ENCODE peak calls at places on chromosomes 12 and 14, in four cellular contexts. Y, N, J and R are unnamed samples.

GRCh38 chr12:93836616-93837260 is 159.6 kb downstream of the CRADD start:
- DNase-seq in Y (no peak), N (no peak), J (no peak), R (no peak)

GRCh38 chr12:89950421-89950820 is 241.8 kb upstream of the ATP2B1 start:
- DNase-seq in Y (no peak), N (no peak), J (no peak), R (no peak)

GRCh38 chr14:52694761-52695480 is 437 bp downstream of the ERO1A start:
- DNase-seq in Y (peak), N (peak), J (no peak), R (peak)

GRCh38 chr12:24649209-24649608 is 299.7 kb downstream of the BCAT1 start:
- DNase-seq in Y (no peak), N (no peak), J (no peak), R (no peak)

GRCh38 chr12:5505116-5505515 is 73.2 kb downstream of the NTF3 start:
- DNase-seq in Y (no peak), N (no peak), J (no peak), R (no peak)

GRCh38 chr14:87901196-87901595 is 91.8 kb downstream of the GALC start:
- DNase-seq in Y (peak), N (no peak), J (no peak), R (no peak)

GRCh38 chr14:69464829-69465228 is 19.7 kb upstream of the PLEKHD1 start:
- DNase-seq in Y (peak), N (no peak), J (no peak), R (peak)

GRCh38 chr12:121520119-121520518 is 60.7 kb downstream of the KDM2B start:
- DNase-seq in Y (no peak), N (no peak), J (no peak), R (no peak)

GRCh38 chr12:62006076-62006732 is 254.0 kb upstream of the USP15 start:
- DNase-seq in Y (peak), N (no peak), J (no peak), R (peak)

GRCh38 chr12:110403975-110404675 is 617 bp upstream of the ANAPC7 start:
- DNase-seq in Y (peak), N (peak), J (peak), R (peak)

GRCh38 chr12:7502612-7503011 is 965 bp downstream of the CD163 start:
- DNase-seq in Y (no peak), N (no peak), J (no peak), R (no peak)

GRCh38 chr12:111715242-111715641 is 29.4 kb downstream of the ACAD10 start:
- DNase-seq in Y (no peak), N (no peak), J (peak), R (no peak)

GRCh38 chr12:116294464-116295002 is 17.0 kb upstream of the MED13L start:
- DNase-seq in Y (no peak), N (no peak), J (no peak), R (no peak)

GRCh38 chr14:67609642-67610310 is 9.7 kb upstream of the PIGH start:
- DNase-seq in Y (no peak), N (no peak), J (no peak), R (no peak)

GRCh38 chr14:92903359-92903758 is 19.6 kb upstream of the CHGA start:
- DNase-seq in Y (no peak), N (no peak), J (no peak), R (no peak)

GRCh38 chr14:101501858-101502615 is 59.3 kb upstream of the DIO3 start:
- DNase-seq in Y (no peak), N (no peak), J (peak), R (no peak)

GRCh38 chr14:65637780-65638179 is 225.2 kb downstream of the FUT8 start:
- DNase-seq in Y (no peak), N (no peak), J (no peak), R (peak)

GRCh38 chr14:77962731-77963520 is 163.0 kb downstream of the ADCK1 start:
- DNase-seq in Y (no peak), N (no peak), J (no peak), R (no peak)

GRCh38 chr12:6549379-6550151 is 6.3 kb downstream of the IFFO1 start:
- DNase-seq in Y (no peak), N (no peak), J (no peak), R (no peak)

GRCh38 chr14:46137786-46138185 is 513.8 kb downstream of the RPL10L start:
- DNase-seq in Y (no peak), N (no peak), J (no peak), R (no peak)

GRCh38 chr12:130796985-130797686 is 41.9 kb downstream of the STX2 start:
- DNase-seq in Y (no peak), N (no peak), J (no peak), R (no peak)

GRCh38 chr12:113762155-113762848 is 203.8 kb downstream of the RBM19 start:
- DNase-seq in Y (no peak), N (no peak), J (no peak), R (no peak)

GRCh38 chr14:53915364-53916014 is 41.1 kb downstream of the BMP4 start:
- DNase-seq in Y (no peak), N (no peak), J (no peak), R (no peak)

GRCh38 chr14:75645051-75645450 is 15.6 kb downstream of the ERG28 start:
- DNase-seq in Y (no peak), N (no peak), J (no peak), R (no peak)

GRCh38 chr14:93525691-93526451 is 95.1 kb downstream of the UNC79 start:
- DNase-seq in Y (no peak), N (no peak), J (no peak), R (no peak)

GRCh38 chr14:32303865-32304264 is 25.2 kb upstream of the AKAP6 start:
- DNase-seq in Y (no peak), N (no peak), J (no peak), R (no peak)

GRCh38 chr14:61478971-61479473 is 157.6 kb downstream of the PRKCH start:
- DNase-seq in Y (no peak), N (no peak), J (no peak), R (no peak)

GRCh38 chr14:31927348-31927826 is 149.7 kb upstream of the ARHGAP5 start:
- DNase-seq in Y (peak), N (no peak), J (no peak), R (peak)

GRCh38 chr12:127296591-127296990 is 970.4 kb upstream of the TMEM132C start:
- DNase-seq in Y (no peak), N (no peak), J (no peak), R (no peak)

GRCh38 chr12:127294651-127295205 is 972.2 kb upstream of the TMEM132C start:
- DNase-seq in Y (no peak), N (no peak), J (peak), R (no peak)

GRCh38 chr12:127295630-127296029 is 971.3 kb upstream of the TMEM132C start:
- DNase-seq in Y (no peak), N (no peak), J (no peak), R (no peak)

GRCh38 chr12:127292736-127293135 is 974.2 kb upstream of the TMEM132C start:
- DNase-seq in Y (no peak), N (no peak), J (no peak), R (no peak)

DNA sequence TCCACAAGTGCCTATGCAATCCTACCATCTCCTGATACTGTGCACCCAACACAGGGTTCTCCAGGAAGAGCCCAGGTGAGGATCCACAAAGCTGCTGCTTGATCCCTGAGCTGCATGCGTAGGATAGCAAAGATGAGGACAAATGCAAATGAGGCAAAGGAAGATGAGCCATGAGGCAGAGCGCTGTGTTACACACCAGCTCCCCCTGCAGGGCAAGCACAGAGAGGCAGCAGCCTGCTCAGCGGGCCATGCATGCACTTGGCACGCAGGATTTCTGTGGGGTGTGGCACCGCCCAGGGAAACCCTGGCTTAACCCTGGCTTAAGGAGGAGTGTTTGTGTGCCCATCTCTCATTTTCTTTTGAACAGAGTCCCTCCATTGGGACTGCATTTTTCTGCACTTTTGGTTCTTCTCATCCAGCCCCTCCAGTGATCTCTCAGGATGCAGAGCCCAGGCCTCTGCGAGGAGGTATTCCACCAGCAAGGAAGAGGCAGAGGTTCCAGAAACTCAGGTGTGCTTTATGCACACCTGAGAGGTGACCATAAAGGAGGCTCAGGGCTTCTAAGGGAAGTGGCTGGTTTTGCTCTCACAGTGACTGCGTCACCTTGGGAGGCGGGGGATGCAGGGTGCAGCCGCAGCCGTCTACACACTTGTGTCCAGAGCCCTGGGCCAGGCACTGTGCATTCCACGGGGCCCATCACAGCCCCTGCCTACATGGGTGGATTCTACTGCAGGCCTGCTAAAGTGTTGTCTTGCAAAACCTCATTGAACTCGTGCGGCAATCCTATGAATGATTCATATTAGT is 973.3 kb upstream of the TMEM132C start:
- DNase-seq in Y (peak), N (no peak), J (peak), R (peak)
- TF ChIP-seq CTCF in Y (peak), N (peak), J (peak), R (peak)

GRCh38 chr14:72975776-72976175 is 49.5 kb downstream of the DCAF4 start:
- DNase-seq in Y (no peak), N (no peak), J (no peak), R (no peak)
- TF ChIP-seq CTCF in Y (no peak), N (no peak), J (no peak), R (no peak)

GRCh38 chr14:99550387-99550992 is 53.5 kb downstream of the CCDC85C start:
- DNase-seq in Y (no peak), N (no peak), J (no peak), R (no peak)

GRCh38 chr14:99552572-99553216 is 51.3 kb downstream of the CCDC85C start:
- DNase-seq in Y (no peak), N (peak), J (no peak), R (no peak)

GRCh38 chr14:99551034-99551922 is 52.7 kb downstream of the CCDC85C start:
- DNase-seq in Y (no peak), N (no peak), J (no peak), R (no peak)

GRCh38 chr14:99554184-99554583 is 49.8 kb downstream of the CCDC85C start:
- DNase-seq in Y (no peak), N (peak), J (peak), R (no peak)

DNA sequence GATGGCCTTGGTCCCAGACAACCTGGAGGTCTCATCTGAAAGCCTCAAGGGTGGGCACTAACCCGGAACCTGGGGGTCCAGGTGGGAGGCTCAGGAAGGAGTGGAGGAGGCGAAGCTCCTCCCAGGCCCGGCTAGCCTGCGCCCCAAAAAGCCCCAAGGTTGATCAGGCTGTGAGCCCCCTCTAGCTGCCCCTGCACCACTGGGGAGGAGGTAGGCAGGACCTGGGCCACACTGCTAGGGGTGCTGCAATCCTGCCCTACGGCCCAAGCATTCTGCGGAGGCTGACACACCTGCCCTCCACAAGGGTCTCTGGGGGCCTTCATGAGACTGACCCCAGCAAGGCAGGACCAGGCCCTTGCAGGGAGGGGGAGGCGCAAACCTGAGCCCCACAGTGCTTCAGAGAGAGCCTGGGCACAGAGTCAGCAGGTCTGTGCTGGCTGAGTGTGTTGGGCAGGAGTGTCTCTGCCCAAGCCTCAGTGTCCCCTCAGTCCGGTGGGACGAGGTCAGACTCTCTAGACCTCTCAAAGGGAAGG is 51.9 kb downstream of the CCDC85C start:
- DNase-seq in Y (no peak), N (no peak), J (no peak), R (no peak)
- TF ChIP-seq CTCF in Y (no peak), N (no peak), J (no peak), R (no peak)

GRCh38 chr14:22871200-22871961 is at the start of gene LRP10:
- DNase-seq in Y (peak), N (peak), J (peak), R (peak)

GRCh38 chr14:22870811-22871199 is 735 bp upstream of the LRP10 start:
- DNase-seq in Y (no peak), N (no peak), J (no peak), R (no peak)

GRCh38 chr14:22875003-22875747 is 3.6 kb downstream of the LRP10 start:
- DNase-seq in Y (no peak), N (peak), J (no peak), R (no peak)

GRCh38 chr14:22871962-22872832 is 657 bp downstream of the LRP10 start:
- DNase-seq in Y (peak), N (peak), J (peak), R (peak)

DNA sequence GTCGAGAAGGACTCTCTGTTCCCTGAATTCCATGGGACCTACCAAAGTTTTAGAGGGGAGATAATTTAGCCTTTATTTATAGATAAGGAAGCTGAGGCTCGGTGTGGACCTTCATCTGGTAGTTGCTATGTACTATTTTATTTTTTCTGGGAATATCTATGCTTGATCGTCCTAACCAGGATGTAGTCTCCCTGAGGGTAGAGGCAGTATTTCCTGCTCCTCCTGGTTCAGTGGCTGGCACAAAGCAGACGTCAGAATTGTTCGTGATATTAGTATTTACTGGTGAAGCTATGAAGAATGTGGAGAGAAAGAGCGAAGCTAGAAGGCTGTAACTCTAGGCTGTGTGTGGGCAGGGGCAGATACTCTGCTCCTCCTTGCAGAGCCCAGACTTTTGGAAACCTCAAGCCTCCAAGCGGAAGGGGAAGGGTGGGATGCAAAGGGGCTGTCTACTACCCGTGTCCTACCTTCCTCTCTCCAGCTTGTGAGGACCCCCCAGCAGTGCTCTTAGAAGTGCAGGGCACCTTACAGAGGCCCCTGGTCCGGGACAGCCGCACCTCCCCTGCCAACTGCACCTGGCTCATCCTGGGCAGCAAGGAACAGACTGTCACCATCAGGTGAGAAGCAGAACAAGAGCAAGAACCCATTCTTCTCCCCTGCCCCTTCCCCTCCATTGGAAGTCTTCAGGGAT is 1.4 kb downstream of the LRP10 start:
- DNase-seq in Y (peak), N (peak), J (no peak), R (no peak)
- TF ChIP-seq CTCF in Y (no peak), N (no peak), J (no peak), R (peak)

GRCh38 chr12:50482566-50482965 is 22.2 kb upstream of the DIP2B start:
- DNase-seq in Y (no peak), N (no peak), J (no peak), R (no peak)
- TF ChIP-seq CTCF in Y (no peak), N (no peak), J (no peak), R (no peak)